ENCODE peak calls at places on chromosomes 4 and X, in nine cellular contexts. C is heart right ventricle, N is hepatocyte, J is IMR-90, Y is mucosa of descending colon, R is astrocyte, F is neuronal stem cell, U is A549, K is right atrium auricular region. T is an unnamed sample.
A peak's percentile ranks its signal among the peaks of the same experiment; 100 is the strongest.

GRCh38 chrX:21374994-21375794 is 976 bp downstream of the CNKSR2 start:
- DNase-seq in F (peak; percentile 0), Y (peak; percentile 51), R (no peak), N (peak; percentile 5), J (no peak), K (no peak), C (no peak), U (no peak), T (no peak)

GRCh38 chr4:80219301-80220025 is 22.2 kb downstream of the PRDM8 start:
- DNase-seq in R (peak; percentile 32), F (peak; percentile 51), U (no peak), N (peak; percentile 5), C (no peak), Y (no peak), K (no peak), J (peak; percentile 60), T (no peak)

GRCh38 chrX:40318076-40318475 is 220.3 kb upstream of the BCOR start:
- DNase-seq in U (no peak), F (no peak), K (no peak), R (no peak), N (no peak), C (no peak), Y (no peak), J (no peak), T (no peak)

GRCh38 chr4:133320576-133321170 is 171.6 kb downstream of the PCDH10 start:
- DNase-seq in N (peak; percentile 68), U (peak; percentile 29), K (no peak), R (peak; percentile 11), Y (no peak), J (peak; percentile 3), C (no peak), F (peak; percentile 23), T (peak; percentile 0)

GRCh38 chr4:47383829-47384427 is 79.6 kb downstream of the COMMD8 start:
- DNase-seq in C (no peak), Y (no peak), J (peak; percentile 64), U (peak; percentile 3), R (peak; percentile 18), F (peak; percentile 4), N (peak; percentile 53), K (no peak), T (peak; percentile 15)

GRCh38 chrX:111662314-111662713 is 18.7 kb upstream of the ALG13 start:
- DNase-seq in F (no peak), N (no peak), K (no peak), C (no peak), U (no peak), J (no peak), R (no peak), Y (no peak), T (no peak)

GRCh38 chr4:80189956-80190671 is 7.2 kb upstream of the PRDM8 start:
- DNase-seq in J (peak; percentile 68), U (no peak), N (no peak), K (no peak), R (no peak), F (no peak), C (no peak), Y (no peak), T (no peak)

GRCh38 chr4:113411496-113411938 is 350.0 kb downstream of the CAMK2D start:
- DNase-seq in C (no peak), N (peak; percentile 51), R (peak; percentile 96), Y (no peak), J (peak; percentile 97), F (no peak), K (no peak), U (peak; percentile 13), T (peak; percentile 3)

GRCh38 chr4:83993774-83994173 is 457.9 kb downstream of the GPAT3 start:
- DNase-seq in R (no peak), K (no peak), N (no peak), J (no peak), Y (no peak), F (no peak), U (peak; percentile 2), C (no peak), T (no peak)

GRCh38 chr4:85399270-85399669 is 75.7 kb upstream of the ARHGAP24 start:
- DNase-seq in Y (no peak), F (no peak), N (no peak), J (no peak), C (no peak), K (no peak), R (peak; percentile 2), U (no peak), T (no peak)

GRCh38 chr4:133801858-133802257 is 399.7 kb downstream of the PABPC4L start:
- DNase-seq in J (no peak), K (no peak), F (peak; percentile 39), N (no peak), C (no peak), Y (no peak), U (no peak), R (no peak), T (no peak)

GRCh38 chr4:110211007-110211769 is 12.8 kb upstream of the ELOVL6 start:
- DNase-seq in F (no peak), R (peak; percentile 33), K (no peak), J (peak; percentile 63), N (peak; percentile 48), U (peak; percentile 52), Y (no peak), C (no peak), T (peak; percentile 67)

GRCh38 chr4:76987685-76988084 is 38.1 kb downstream of the SEPTIN11 start:
- DNase-seq in N (no peak), C (no peak), U (no peak), K (no peak), J (no peak), F (no peak), Y (no peak), R (no peak), T (no peak)
- H3K4me1 ChIP-seq in N (peaks cover 32% of the 10 kb centered on the region), C (peaks cover 20% of the 10 kb centered on the region), U (no peaks in the 10 kb centered on the region), K (no peaks in the 10 kb centered on the region), J (peaks cover 35% of the 10 kb centered on the region), F (peaks cover 18% of the 10 kb centered on the region), Y (peaks cover 22% of the 10 kb centered on the region), R (peaks cover 68% of the 10 kb centered on the region), T (peaks cover 11% of the 10 kb centered on the region)

DNA sequence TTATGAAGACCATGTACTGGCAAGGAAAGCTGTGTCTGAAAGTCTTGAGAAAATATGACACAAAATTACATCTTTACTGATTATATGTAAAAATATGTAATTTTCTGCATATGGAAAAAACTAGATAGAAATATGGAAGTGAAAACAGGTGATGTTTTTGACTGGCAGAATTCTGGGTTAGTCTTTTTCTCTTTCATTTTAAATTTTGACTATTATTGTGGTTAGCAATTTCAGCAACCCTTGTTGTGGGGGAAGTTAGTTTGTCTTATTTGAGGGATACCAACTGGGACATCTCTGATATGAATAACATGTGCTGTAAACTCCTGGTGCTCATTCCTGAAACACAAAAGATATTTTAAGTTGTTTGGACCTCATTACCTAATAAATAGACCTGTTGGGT is 49.9 kb upstream of the CPEB2 start:
- DNase-seq in Y (no peak), C (no peak), U (no peak), J (no peak), N (no peak), R (no peak), F (no peak), K (no peak), T (no peak)
- H3K4me1 ChIP-seq in Y (no peaks in the 10 kb centered on the region), C (no peaks in the 10 kb centered on the region), U (no peaks in the 10 kb centered on the region), J (no peaks in the 10 kb centered on the region), N (no peaks in the 10 kb centered on the region), R (no peaks in the 10 kb centered on the region), F (no peaks in the 10 kb centered on the region), K (no peaks in the 10 kb centered on the region), T (no peaks in the 10 kb centered on the region)

GRCh38 chr4:73974352-73974751 is 7.5 kb downstream of the PF4 start:
- DNase-seq in J (no peak), C (no peak), U (no peak), F (no peak), N (no peak), K (no peak), Y (no peak), R (no peak), T (no peak)

GRCh38 chr4:73979407-73979806 is 2.4 kb downstream of the PF4 start:
- DNase-seq in R (no peak), F (no peak), K (no peak), C (no peak), Y (no peak), N (no peak), U (no peak), J (no peak), T (no peak)

GRCh38 chr4:73976716-73977115 is 5.1 kb downstream of the PF4 start:
- DNase-seq in K (no peak), J (peak; percentile 13), U (no peak), C (no peak), N (no peak), F (no peak), Y (no peak), R (peak; percentile 65), T (no peak)

GRCh38 chr4:73976217-73976616 is 5.6 kb downstream of the PF4 start:
- DNase-seq in R (no peak), Y (no peak), J (no peak), K (no peak), F (no peak), U (no peak), N (no peak), C (no peak), T (no peak)

DNA sequence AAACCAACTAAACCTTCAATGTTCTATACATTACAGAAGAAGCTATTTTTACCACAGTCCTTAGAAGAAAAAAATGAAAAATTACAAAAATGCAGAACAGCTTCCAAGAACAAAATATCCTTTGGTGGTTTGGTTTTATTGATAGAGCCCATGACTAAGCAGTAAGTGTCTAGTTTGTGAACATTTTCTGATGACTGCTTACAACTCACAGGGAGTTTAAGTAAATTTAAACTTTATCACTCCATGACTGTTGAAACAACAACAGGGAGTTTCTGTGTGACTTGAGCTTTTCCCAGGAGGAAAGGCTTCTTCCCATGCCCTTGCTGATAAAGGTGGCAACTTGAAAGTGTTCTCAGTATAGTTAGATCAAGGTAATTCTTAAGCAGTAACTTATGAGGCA is 2.9 kb downstream of the PF4 start:
- DNase-seq in U (peak; percentile 45), J (peak; percentile 93), C (no peak), Y (no peak), K (no peak), N (peak; percentile 26), F (no peak), R (peak; percentile 92), T (no peak)
- H3K4me1 ChIP-seq in U (peaks cover 21% of the 10 kb centered on the region), J (peaks cover 8% of the 10 kb centered on the region), C (no peaks in the 10 kb centered on the region), Y (no peaks in the 10 kb centered on the region), K (no peaks in the 10 kb centered on the region), N (no peaks in the 10 kb centered on the region), F (no peaks in the 10 kb centered on the region), R (peaks cover 10% of the 10 kb centered on the region), T (no peaks in the 10 kb centered on the region)

GRCh38 chrX:31353095-31353494 is 281.3 kb upstream of the FTHL17 start:
- DNase-seq in J (peak; percentile 62), K (no peak), N (peak; percentile 4), Y (no peak), F (no peak), C (no peak), R (peak; percentile 68), U (no peak), T (no peak)

GRCh38 chrX:31350808-31351074 is 278.9 kb upstream of the FTHL17 start:
- DNase-seq in C (no peak), N (no peak), F (no peak), R (no peak), J (no peak), Y (no peak), U (no peak), K (no peak), T (no peak)

GRCh38 chrX:31355206-31355955 is 283.5 kb upstream of the FTHL17 start:
- DNase-seq in F (no peak), Y (no peak), N (no peak), C (no peak), K (no peak), R (no peak), U (no peak), J (no peak), T (no peak)

GRCh38 chrX:31349515-31349914 is 277.7 kb upstream of the FTHL17 start:
- DNase-seq in J (no peak), N (no peak), C (no peak), K (no peak), U (no peak), R (no peak), Y (no peak), F (no peak), T (no peak)
- H3K4me1 ChIP-seq in J (no peaks in the 10 kb centered on the region), N (no peaks in the 10 kb centered on the region), C (no peaks in the 10 kb centered on the region), K (no peaks in the 10 kb centered on the region), U (no peaks in the 10 kb centered on the region), R (no peaks in the 10 kb centered on the region), Y (no peaks in the 10 kb centered on the region), F (no peaks in the 10 kb centered on the region), T (no peaks in the 10 kb centered on the region)